ENCODE peak calls at places on chromosomes 12 and 14, in four cellular contexts. J is vagina, E is fibroblast of mammary gland, P is brain microvascular endothelial cell. B is an unnamed sample.

GRCh38 chr12:23564454-23564853 is 385.0 kb downstream of the SOX5 start:
- DNase-seq in E (no peak), J (no peak), P (no peak), B (no peak)

GRCh38 chr12:131487379-131488129 is 223.3 kb upstream of the SFSWAP start:
- DNase-seq in E (peak), P (no peak), J (no peak), B (no peak)

GRCh38 chr12:75308279-75308678 is 21.8 kb downstream of the CAPS2 start:
- DNase-seq in J (no peak), P (no peak), E (peak), B (no peak)

GRCh38 chr12:123743002-123743401 is 19.1 kb upstream of the DNAH10 start:
- DNase-seq in P (no peak), J (no peak), E (no peak), B (no peak)

GRCh38 chr14:85702937-85703336 is 173.0 kb downstream of the FLRT2 start:
- DNase-seq in P (peak), E (peak), J (no peak), B (no peak)

GRCh38 chr14:45185110-45185814 is 49.5 kb downstream of the FANCM start:
- DNase-seq in J (no peak), E (peak), P (no peak), B (no peak)

GRCh38 chr12:107318804-107319535 is 225.6 kb upstream of the CRY1 start:
- DNase-seq in J (no peak), E (peak), P (peak), B (no peak)

GRCh38 chr12:92717202-92717601 is 14.4 kb downstream of the PLEKHG7 start:
- DNase-seq in J (no peak), E (peak), P (peak), B (no peak)

GRCh38 chr12:123078114-123078465 is 72.8 kb downstream of the PITPNM2 start:
- DNase-seq in P (no peak), J (no peak), E (no peak), B (no peak)

GRCh38 chr12:45216983-45217485 is 1.1 kb downstream of the ANO6 start:
- DNase-seq in P (no peak), J (no peak), E (peak), B (no peak)

GRCh38 chr12:89704457-89704856 is 4.2 kb downstream of the ATP2B1 start:
- DNase-seq in J (no peak), E (no peak), P (no peak), B (no peak)

GRCh38 chr12:126537961-126538530 is 1472.8 kb downstream of the AACS start:
- DNase-seq in E (no peak), P (no peak), J (no peak), B (no peak)

GRCh38 chr12:69570545-69571399 is 14.5 kb upstream of the CCT2 start:
- DNase-seq in P (peak), E (peak), J (no peak), B (no peak)

GRCh38 chr12:51622564-51622963 is 31.5 kb downstream of the SCN8A start:
- DNase-seq in P (peak), J (no peak), E (peak), B (peak)

GRCh38 chr12:121576851-121577391 is 3.9 kb downstream of the KDM2B start:
- DNase-seq in E (peak), J (no peak), P (peak), B (no peak)

GRCh38 chr12:46915082-46915481 is 89.3 kb upstream of the SLC38A4 start:
- DNase-seq in J (no peak), P (peak), E (peak), B (no peak)

GRCh38 chr12:127162902-127163301 is 1104.1 kb upstream of the TMEM132C start:
- DNase-seq in P (peak), E (peak), J (no peak), B (peak)

GRCh38 chr12:62472472-62472871 is 5.8 kb downstream of the MON2 start:
- DNase-seq in E (no peak), J (no peak), P (no peak), B (no peak)

GRCh38 chr14:101020971-101021370 is 117.4 kb upstream of the RTL1 start:
- DNase-seq in J (peak), E (no peak), P (no peak), B (no peak)

GRCh38 chr14:21924479-21924878 is 250.9 kb upstream of the OR4E1 start:
- DNase-seq in P (no peak), J (no peak), E (no peak), B (no peak)

GRCh38 chr14:95703805-95704204 is 10.1 kb downstream of the TCL1A start:
- DNase-seq in P (no peak), J (no peak), E (no peak), B (no peak)

GRCh38 chr12:43861847-43862150 is 25.9 kb downstream of the TMEM117 start:
- DNase-seq in P (no peak), E (peak), J (no peak), B (no peak)

GRCh38 chr12:91551927-91552326 is 369.3 kb upstream of the DCN start:
- DNase-seq in P (no peak), E (no peak), J (no peak), B (no peak)

GRCh38 chr12:754238-754816 is 1.9 kb downstream of the WNK1 start:
- DNase-seq in E (peak), J (peak), P (no peak), B (no peak)

GRCh38 chr14:49463146-49463545 is 123.0 kb downstream of the RPS29 start:
- DNase-seq in J (no peak), P (no peak), E (no peak), B (no peak)

GRCh38 chr14:103108749-103109207 is 14.3 kb downstream of the EXOC3L4 start:
- DNase-seq in J (no peak), P (no peak), E (peak), B (no peak)

GRCh38 chr14:90512332-90512951 is 115.6 kb downstream of the CALM1 start:
- DNase-seq in P (no peak), J (no peak), E (no peak), B (no peak)

GRCh38 chr12:33670284-33670683 is 230.7 kb upstream of the SYT10 start:
- DNase-seq in E (no peak), J (no peak), P (no peak), B (no peak)

GRCh38 chr12:5140190-5140589 is 96.5 kb downstream of the KCNA5 start:
- DNase-seq in E (no peak), J (no peak), P (no peak), B (no peak)

GRCh38 chr12:127819066-127819465 is 447.9 kb upstream of the TMEM132C start:
- DNase-seq in P (no peak), E (peak), J (no peak), B (no peak)

GRCh38 chr14:69633238-69633637 is 21.8 kb downstream of the SUSD6 start:
- DNase-seq in J (no peak), E (no peak), P (no peak), B (no peak)

GRCh38 chr12:8860165-8860961 is 37.9 kb downstream of the A2ML1 start:
- DNase-seq in J (no peak), E (peak), P (peak), B (peak)

GRCh38 chr12:122021822-122022392 is at the start of gene BCL7A:
- DNase-seq in E (peak), P (peak), J (no peak), B (no peak)

GRCh38 chr14:37550511-37550910 is 44.5 kb downstream of the FOXA1 start:
- DNase-seq in J (no peak), P (no peak), E (peak), B (no peak)

GRCh38 chr14:67735361-67735921 is 33.8 kb downstream of the RDH12 start:
- DNase-seq in J (no peak), E (no peak), P (no peak), B (no peak)

GRCh38 chr12:92439397-92439779 is 263.4 kb upstream of the PLEKHG7 start:
- DNase-seq in J (no peak), P (peak), E (peak), B (no peak)

DNA sequence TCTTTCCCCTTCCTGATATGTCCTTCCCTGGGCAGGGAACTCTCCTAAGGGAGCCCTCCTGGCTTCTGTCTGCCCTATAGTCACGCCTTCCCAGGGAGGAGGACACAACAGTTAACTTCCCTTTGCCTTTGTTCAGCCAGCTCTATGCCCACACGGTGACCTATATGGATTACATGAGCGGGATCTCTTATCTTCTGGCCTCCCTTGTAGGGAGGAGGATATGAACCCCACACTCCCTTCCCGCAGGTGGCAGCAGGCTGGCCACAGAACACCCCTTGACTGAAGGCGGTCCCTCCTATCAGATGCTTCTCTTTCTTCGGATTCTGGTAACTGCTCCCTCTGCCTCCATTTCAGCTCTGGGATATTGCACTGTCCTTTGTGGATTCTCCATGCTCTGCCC is 135.6 kb upstream of the MAX start:
- DNase-seq in J (no peak), E (no peak), P (no peak), B (no peak)
- TF ChIP-seq CTCF in J (no peak), E (no peak), P (no peak), B (no peak)

DNA sequence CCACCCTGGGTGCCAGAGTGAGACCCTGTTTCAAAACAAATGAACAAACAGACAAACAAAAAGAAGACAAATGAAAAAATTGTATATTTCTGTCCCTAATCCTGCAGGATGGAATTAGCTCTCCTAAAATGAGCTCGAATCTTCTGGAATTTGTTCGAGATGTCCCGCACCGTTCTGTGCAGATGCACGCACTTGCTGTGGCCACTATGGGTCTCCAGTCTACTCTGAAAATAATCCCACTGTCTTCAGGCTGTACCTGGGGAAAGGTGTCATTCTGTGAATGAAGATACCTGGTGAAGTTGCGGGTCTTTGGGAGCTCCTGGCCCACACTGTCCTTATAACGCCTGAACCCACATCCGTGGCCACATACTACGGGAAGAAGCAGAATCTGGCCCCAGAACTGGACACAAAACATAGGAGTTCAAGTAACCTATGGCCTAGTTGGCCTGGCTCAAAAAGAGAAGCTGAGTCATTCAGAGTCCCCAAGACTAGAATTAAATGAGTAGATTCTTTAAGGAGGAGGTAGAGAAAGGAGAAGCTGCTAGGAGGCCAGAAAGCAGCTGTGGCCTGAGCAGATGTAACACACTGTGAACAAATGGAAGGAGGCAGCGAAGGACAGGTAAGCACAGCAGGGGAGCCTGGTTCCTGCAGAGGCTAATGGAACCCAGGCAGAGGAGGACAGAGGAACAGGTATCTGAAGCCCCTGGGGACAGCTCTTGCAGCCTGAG is 108.6 kb downstream of the FOXN3 start:
- DNase-seq in P (no peak), J (no peak), E (peak), B (no peak)
- TF ChIP-seq CTCF in P (no peak), J (no peak), E (no peak), B (no peak)

DNA sequence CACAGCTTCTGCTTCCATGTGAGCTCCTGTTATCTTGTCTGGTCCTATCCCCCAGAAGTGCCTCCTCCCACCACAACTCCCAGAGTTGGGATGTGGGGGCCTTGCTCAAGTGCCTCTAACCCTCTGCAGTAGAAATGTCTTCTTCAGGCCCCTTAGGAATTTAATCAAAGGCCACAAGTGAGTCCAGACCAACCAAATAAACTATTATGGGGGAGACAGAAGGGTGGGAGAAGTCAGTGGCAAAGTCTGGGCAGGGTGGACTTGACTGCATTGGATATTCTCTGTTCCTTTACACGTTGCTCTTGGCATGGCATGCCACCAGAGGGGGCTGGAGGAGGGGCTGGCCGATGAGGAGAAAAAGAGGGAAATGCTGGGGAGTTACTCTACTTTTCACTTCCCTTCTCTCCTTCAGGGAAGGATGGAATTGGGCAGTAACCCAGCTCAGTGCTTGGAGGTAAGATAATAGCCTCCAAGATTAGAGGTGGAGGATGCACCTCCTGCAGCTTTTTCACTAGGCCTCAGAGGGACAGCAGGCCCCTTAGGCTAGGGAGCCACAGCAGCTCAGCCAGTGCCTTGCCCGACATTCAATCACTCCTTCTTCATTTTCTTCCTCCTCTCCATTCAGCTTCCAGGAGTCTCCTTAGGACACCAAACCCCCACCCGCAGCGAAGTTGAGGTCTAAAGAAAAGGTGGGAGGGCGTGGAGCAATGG is 1.2 kb upstream of the AP1G2 start:
- DNase-seq in E (no peak), J (no peak), P (no peak), B (no peak)
- TF ChIP-seq CTCF in E (peak), J (no peak), P (peak), B (peak)

DNA sequence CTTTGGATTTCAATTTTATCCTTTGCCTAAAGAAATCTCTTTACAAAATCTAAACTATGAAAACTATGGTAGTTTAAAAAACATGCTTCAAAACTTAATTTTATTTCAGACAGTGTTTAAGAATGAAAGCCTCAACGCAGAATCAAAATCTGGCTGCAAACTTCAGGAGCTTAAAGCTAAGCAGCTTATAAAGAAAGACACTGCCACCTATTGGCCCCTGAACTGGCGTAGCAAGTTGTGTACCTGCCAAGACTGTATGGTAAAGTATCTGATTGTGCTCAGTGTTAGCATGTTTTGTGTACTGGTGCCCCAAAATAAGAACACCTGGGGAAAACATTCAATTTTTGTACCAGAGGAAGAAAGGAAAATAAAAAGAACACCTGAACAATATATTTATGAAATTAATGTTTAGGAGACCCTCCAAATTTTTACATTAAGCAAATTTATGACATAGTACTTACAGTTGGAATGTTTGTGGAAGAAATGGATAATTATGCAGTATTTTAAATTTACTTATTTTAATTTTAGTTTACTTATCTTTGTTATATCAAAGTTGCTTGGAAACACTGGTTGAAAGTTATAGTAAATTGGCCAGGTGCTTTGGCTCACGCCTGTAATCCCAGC is 12.2 kb downstream of the UBR7 start:
- DNase-seq in P (peak), J (no peak), E (peak), B (no peak)
- TF ChIP-seq CTCF in P (peak), J (no peak), E (peak), B (peak)

GRCh38 chr12:30989754-30990153 is 63.2 kb downstream of the TSPAN11 start:
- DNase-seq in J (no peak), E (no peak), P (no peak), B (no peak)
- TF ChIP-seq CTCF in J (no peak), E (peak), P (peak), B (peak)

GRCh38 chr12:12008931-12009611 is 61.7 kb upstream of the BCL2L14 start:
- DNase-seq in J (no peak), E (peak), P (peak), B (no peak)
- TF ChIP-seq CTCF in J (no peak), E (no peak), P (peak), B (no peak)